ENCODE peak calls at places on chromosomes 11 and 22, in eight cellular contexts. One of them, this sample, is unnamed.

GRCh38 chr11:12797996-12798395 is 123.8 kb downstream of the TEAD1 start:
- DNase-seq in prostate gland: no peak
- DNase-seq in cardiac muscle cell: no peak
- DNase-seq in heart left ventricle: no peak
- DNase-seq in CD8-positive, alpha-beta T cell: no peak
- DNase-seq in PC-3: no peak
- DNase-seq in effector memory CD4-positive, alpha-beta T cell: no peak
- DNase-seq in adrenal gland: no peak
- DNase-seq in this sample: no peak

GRCh38 chr22:41910599-41911291 is 4.1 kb downstream of the SHISA8 start:
- DNase-seq in effector memory CD4-positive, alpha-beta T cell: no peak
- DNase-seq in CD8-positive, alpha-beta T cell: no peak
- DNase-seq in PC-3: peak; percentile 9
- DNase-seq in heart left ventricle: peak; percentile 66
- DNase-seq in prostate gland: peak; percentile 27
- DNase-seq in adrenal gland: peak; percentile 73
- DNase-seq in cardiac muscle cell: peak; percentile 33
- DNase-seq in this sample: peak; percentile 42

GRCh38 chr11:83070044-83070877 is 1.4 kb downstream of the RAB30 start:
- DNase-seq in cardiac muscle cell: peak; percentile 77
- DNase-seq in heart left ventricle: no peak
- DNase-seq in effector memory CD4-positive, alpha-beta T cell: no peak
- DNase-seq in adrenal gland: peak; percentile 37
- DNase-seq in CD8-positive, alpha-beta T cell: no peak
- DNase-seq in PC-3: peak; percentile 84
- DNase-seq in prostate gland: no peak
- DNase-seq in this sample: no peak

GRCh38 chr22:43897751-43898261 is 6.0 kb upstream of the PNPLA5 start:
- DNase-seq in PC-3: peak; percentile 47
- DNase-seq in cardiac muscle cell: peak; percentile 30
- DNase-seq in heart left ventricle: no peak
- DNase-seq in CD8-positive, alpha-beta T cell: no peak
- DNase-seq in effector memory CD4-positive, alpha-beta T cell: no peak
- DNase-seq in prostate gland: no peak
- DNase-seq in adrenal gland: peak; percentile 75
- DNase-seq in this sample: no peak

GRCh38 chr11:69726481-69726880 is 22.7 kb upstream of the FGF19 start:
- DNase-seq in prostate gland: no peak
- DNase-seq in CD8-positive, alpha-beta T cell: no peak
- DNase-seq in PC-3: no peak
- DNase-seq in cardiac muscle cell: no peak
- DNase-seq in effector memory CD4-positive, alpha-beta T cell: no peak
- DNase-seq in adrenal gland: no peak
- DNase-seq in heart left ventricle: no peak
- DNase-seq in this sample: no peak

GRCh38 chr11:8090756-8091155 is 9.7 kb downstream of the TUB start:
- DNase-seq in cardiac muscle cell: peak; percentile 46
- DNase-seq in adrenal gland: peak; percentile 51
- DNase-seq in heart left ventricle: no peak
- DNase-seq in effector memory CD4-positive, alpha-beta T cell: no peak
- DNase-seq in prostate gland: no peak
- DNase-seq in CD8-positive, alpha-beta T cell: no peak
- DNase-seq in PC-3: peak; percentile 30
- DNase-seq in this sample: no peak

GRCh38 chr11:24896118-24896835 is 399.4 kb downstream of the LUZP2 start:
- DNase-seq in prostate gland: no peak
- DNase-seq in adrenal gland: no peak
- DNase-seq in PC-3: no peak
- DNase-seq in effector memory CD4-positive, alpha-beta T cell: no peak
- DNase-seq in CD8-positive, alpha-beta T cell: no peak
- DNase-seq in heart left ventricle: no peak
- DNase-seq in cardiac muscle cell: no peak
- DNase-seq in this sample: no peak

GRCh38 chr11:21814169-21814568 is 378.7 kb upstream of the ANO5 start:
- DNase-seq in prostate gland: no peak
- DNase-seq in heart left ventricle: no peak
- DNase-seq in cardiac muscle cell: peak; percentile 34
- DNase-seq in effector memory CD4-positive, alpha-beta T cell: no peak
- DNase-seq in CD8-positive, alpha-beta T cell: no peak
- DNase-seq in PC-3: no peak
- DNase-seq in adrenal gland: no peak
- DNase-seq in this sample: no peak

GRCh38 chr11:68437927-68438657 is 22.5 kb upstream of the PPP6R3 start:
- DNase-seq in PC-3: no peak
- DNase-seq in adrenal gland: no peak
- DNase-seq in cardiac muscle cell: no peak
- DNase-seq in prostate gland: no peak
- DNase-seq in effector memory CD4-positive, alpha-beta T cell: no peak
- DNase-seq in CD8-positive, alpha-beta T cell: no peak
- DNase-seq in heart left ventricle: no peak
- DNase-seq in this sample: no peak

GRCh38 chr22:41028841-41029240 is 63.6 kb upstream of the EP300 start:
- DNase-seq in CD8-positive, alpha-beta T cell: no peak
- DNase-seq in heart left ventricle: no peak
- DNase-seq in prostate gland: no peak
- DNase-seq in PC-3: peak; percentile 77
- DNase-seq in cardiac muscle cell: peak; percentile 93
- DNase-seq in adrenal gland: peak; percentile 19
- DNase-seq in effector memory CD4-positive, alpha-beta T cell: no peak
- DNase-seq in this sample: no peak

GRCh38 chr11:27545946-27546345 is 39.4 kb upstream of the LIN7C start:
- DNase-seq in effector memory CD4-positive, alpha-beta T cell: no peak
- DNase-seq in cardiac muscle cell: no peak
- DNase-seq in PC-3: no peak
- DNase-seq in prostate gland: no peak
- DNase-seq in CD8-positive, alpha-beta T cell: no peak
- DNase-seq in adrenal gland: no peak
- DNase-seq in heart left ventricle: no peak
- DNase-seq in this sample: no peak

GRCh38 chr11:117509543-117509942 is 181.9 kb downstream of the CEP164 start:
- DNase-seq in CD8-positive, alpha-beta T cell: no peak
- DNase-seq in PC-3: no peak
- DNase-seq in cardiac muscle cell: no peak
- DNase-seq in prostate gland: no peak
- DNase-seq in heart left ventricle: no peak
- DNase-seq in effector memory CD4-positive, alpha-beta T cell: no peak
- DNase-seq in adrenal gland: no peak
- DNase-seq in this sample: no peak
- H3K4me1 ChIP-seq in CD8-positive, alpha-beta T cell: no peaks in the 10 kb centered on the region
- H3K4me1 ChIP-seq in PC-3: no peaks in the 10 kb centered on the region
- H3K4me1 ChIP-seq in cardiac muscle cell: peaks cover 6% of the 10 kb centered on the region
- H3K4me1 ChIP-seq in prostate gland: no peaks in the 10 kb centered on the region
- H3K4me1 ChIP-seq in heart left ventricle: no peaks in the 10 kb centered on the region
- H3K4me1 ChIP-seq in effector memory CD4-positive, alpha-beta T cell: no peaks in the 10 kb centered on the region
- H3K4me1 ChIP-seq in adrenal gland: no peaks in the 10 kb centered on the region
- H3K4me1 ChIP-seq in this sample: no peaks in the 10 kb centered on the region

DNA sequence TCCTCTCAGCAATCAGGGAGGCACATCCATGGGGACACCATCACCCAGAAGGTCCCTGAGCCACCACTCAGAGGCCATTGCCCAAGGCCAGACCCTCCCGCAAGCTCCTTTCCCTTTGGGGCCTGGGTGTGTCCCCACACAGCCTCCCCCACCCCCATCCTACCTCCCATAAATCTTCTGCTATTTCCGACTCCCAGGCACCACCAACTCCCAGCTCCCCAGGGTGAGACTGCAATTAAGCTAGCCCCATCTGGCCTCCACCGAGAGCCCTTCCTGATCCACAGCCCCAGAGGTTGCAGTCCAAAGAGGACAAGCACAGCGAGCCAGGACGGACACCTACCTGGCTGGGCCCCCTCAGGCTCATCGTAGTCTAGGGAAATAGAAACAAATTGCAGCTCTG is 6.3 kb downstream of the ARHGAP1 start:
- DNase-seq in CD8-positive, alpha-beta T cell: no peak
- DNase-seq in adrenal gland: no peak
- DNase-seq in prostate gland: no peak
- DNase-seq in cardiac muscle cell: no peak
- DNase-seq in heart left ventricle: no peak
- DNase-seq in PC-3: no peak
- DNase-seq in effector memory CD4-positive, alpha-beta T cell: no peak
- DNase-seq in this sample: no peak
- H3K27ac ChIP-seq in CD8-positive, alpha-beta T cell: no peak overlapping the region
- H3K27ac ChIP-seq in adrenal gland: peak overlapping the region; percentile 68
- H3K27ac ChIP-seq in prostate gland: no peak overlapping the region
- H3K27ac ChIP-seq in cardiac muscle cell: no peak overlapping the region
- H3K27ac ChIP-seq in heart left ventricle: no peak overlapping the region
- H3K27ac ChIP-seq in PC-3: no peak overlapping the region
- H3K27ac ChIP-seq in effector memory CD4-positive, alpha-beta T cell: no peak overlapping the region
- H3K27ac ChIP-seq in this sample: no peak overlapping the region

GRCh38 chr11:113932788-113933187 is 28.2 kb downstream of the HTR3B start:
- DNase-seq in adrenal gland: no peak
- DNase-seq in CD8-positive, alpha-beta T cell: no peak
- DNase-seq in prostate gland: no peak
- DNase-seq in heart left ventricle: no peak
- DNase-seq in PC-3: no peak
- DNase-seq in effector memory CD4-positive, alpha-beta T cell: no peak
- DNase-seq in cardiac muscle cell: no peak
- DNase-seq in this sample: no peak
- H3K4me3 ChIP-seq in adrenal gland: no peak overlapping the region
- H3K4me3 ChIP-seq in CD8-positive, alpha-beta T cell: no peak overlapping the region
- H3K4me3 ChIP-seq in prostate gland: no peak overlapping the region
- H3K4me3 ChIP-seq in heart left ventricle: no peak overlapping the region
- H3K4me3 ChIP-seq in PC-3: no peak overlapping the region
- H3K4me3 ChIP-seq in effector memory CD4-positive, alpha-beta T cell: no peak overlapping the region
- H3K4me3 ChIP-seq in cardiac muscle cell: no peak overlapping the region
- H3K4me3 ChIP-seq in this sample: no peak overlapping the region

GRCh38 chr11:33695051-33695566 is 5.5 kb downstream of the C11orf91 start:
- DNase-seq in CD8-positive, alpha-beta T cell: no peak
- DNase-seq in cardiac muscle cell: no peak
- DNase-seq in PC-3: no peak
- DNase-seq in adrenal gland: no peak
- DNase-seq in heart left ventricle: no peak
- DNase-seq in prostate gland: no peak
- DNase-seq in effector memory CD4-positive, alpha-beta T cell: no peak
- DNase-seq in this sample: no peak
- H3K4me1 ChIP-seq in CD8-positive, alpha-beta T cell: peaks cover 5% of the 10 kb centered on the region
- H3K4me1 ChIP-seq in cardiac muscle cell: peaks cover 10% of the 10 kb centered on the region
- H3K4me1 ChIP-seq in PC-3: peaks cover 50% of the 10 kb centered on the region
- H3K4me1 ChIP-seq in adrenal gland: peaks cover 11% of the 10 kb centered on the region
- H3K4me1 ChIP-seq in heart left ventricle: peaks cover 66% of the 10 kb centered on the region
- H3K4me1 ChIP-seq in prostate gland: peaks cover 7% of the 10 kb centered on the region
- H3K4me1 ChIP-seq in effector memory CD4-positive, alpha-beta T cell: peaks cover 4% of the 10 kb centered on the region
- H3K4me1 ChIP-seq in this sample: peaks cover 5% of the 10 kb centered on the region

This sample was measured in CD4-positive, CD25-positive, alpha-beta regulatory T cell.